ENCODE peak calls at places on chromosomes 7 and 10, in four cellular contexts. One of them, this sample, is unnamed.

GRCh38 chr7:77550586-77550985 is 13.5 kb downstream of the PTPN12 start:
- DNase-seq in WTC11: no peak
- DNase-seq in K562: no peak
- DNase-seq in GM12878: no peak
- DNase-seq in this sample: no peak

GRCh38 chr7:32299133-32299702 is 191.0 kb downstream of the LSM5 start:
- DNase-seq in WTC11: peak
- DNase-seq in K562: no peak
- DNase-seq in GM12878: no peak
- DNase-seq in this sample: no peak

GRCh38 chr7:121204537-121204936 is 124.3 kb upstream of the WNT16 start:
- DNase-seq in WTC11: no peak
- DNase-seq in K562: no peak
- DNase-seq in GM12878: no peak
- DNase-seq in this sample: no peak

GRCh38 chr7:23469961-23470250 is 385 bp downstream of the IGF2BP3 start:
- DNase-seq in WTC11: no peak
- DNase-seq in GM12878: no peak
- DNase-seq in K562: no peak
- DNase-seq in this sample: no peak

GRCh38 chr7:43873300-43873699 is 4.0 kb upstream of the MRPS24 start:
- DNase-seq in K562: peak
- DNase-seq in WTC11: no peak
- DNase-seq in GM12878: no peak
- DNase-seq in this sample: no peak

GRCh38 chr7:71972513-71972912 is 439.6 kb downstream of the CALN1 start:
- DNase-seq in WTC11: no peak
- DNase-seq in GM12878: no peak
- DNase-seq in K562: no peak
- DNase-seq in this sample: no peak

GRCh38 chr7:55206235-55207029 is 158.7 kb upstream of the LANCL2 start:
- DNase-seq in WTC11: no peak
- DNase-seq in K562: no peak
- DNase-seq in GM12878: no peak
- DNase-seq in this sample: no peak

GRCh38 chr7:112205348-112206237 is 606 bp downstream of the DOCK4 start:
- DNase-seq in WTC11: peak
- DNase-seq in K562: peak
- DNase-seq in GM12878: no peak
- DNase-seq in this sample: peak

GRCh38 chr10:108496131-108496530 is 1331.6 kb upstream of the SORCS1 start:
- DNase-seq in GM12878: no peak
- DNase-seq in WTC11: no peak
- DNase-seq in K562: no peak
- DNase-seq in this sample: no peak

GRCh38 chr10:44911081-44911540 is at the start of gene TMEM72:
- DNase-seq in K562: peak
- DNase-seq in GM12878: no peak
- DNase-seq in WTC11: peak
- DNase-seq in this sample: peak

GRCh38 chr7:159015081-159015893 is 129.4 kb downstream of the VIPR2 start:
- DNase-seq in WTC11: no peak
- DNase-seq in GM12878: no peak
- DNase-seq in K562: peak
- DNase-seq in this sample: no peak

GRCh38 chr7:121151663-121152344 is 163.3 kb downstream of the CPED1 start:
- DNase-seq in WTC11: no peak
- DNase-seq in K562: no peak
- DNase-seq in GM12878: no peak
- DNase-seq in this sample: no peak

GRCh38 chr10:22245567-22245966 is 27.8 kb upstream of the EBLN1 start:
- DNase-seq in WTC11: no peak
- DNase-seq in GM12878: no peak
- DNase-seq in K562: no peak
- DNase-seq in this sample: no peak

GRCh38 chr7:152465118-152465387 is 29.2 kb upstream of the KMT2C start:
- DNase-seq in WTC11: no peak
- DNase-seq in K562: no peak
- DNase-seq in GM12878: no peak
- DNase-seq in this sample: no peak

GRCh38 chr7:4500812-4501211 is 181.3 kb upstream of the FOXK1 start:
- DNase-seq in GM12878: no peak
- DNase-seq in K562: no peak
- DNase-seq in WTC11: peak
- DNase-seq in this sample: no peak

GRCh38 chr7:90850516-90850915 is 254.4 kb downstream of the CDK14 start:
- DNase-seq in GM12878: no peak
- DNase-seq in WTC11: no peak
- DNase-seq in K562: no peak
- DNase-seq in this sample: no peak

GRCh38 chr7:93646538-93646937 is 72.0 kb upstream of the CALCR start:
- DNase-seq in K562: no peak
- DNase-seq in GM12878: no peak
- DNase-seq in WTC11: no peak
- DNase-seq in this sample: no peak

GRCh38 chr10:18472977-18473376 is 178.4 kb downstream of the NSUN6 start:
- DNase-seq in GM12878: no peak
- DNase-seq in K562: peak
- DNase-seq in WTC11: peak
- DNase-seq in this sample: no peak

GRCh38 chr7:47411281-47411869 is 170.5 kb downstream of the TNS3 start:
- DNase-seq in GM12878: no peak
- DNase-seq in K562: no peak
- DNase-seq in WTC11: no peak
- DNase-seq in this sample: no peak

GRCh38 chr10:77500754-77501151 is 136.9 kb downstream of the KCNMA1 start:
- DNase-seq in WTC11: no peak
- DNase-seq in K562: no peak
- DNase-seq in GM12878: no peak
- DNase-seq in this sample: no peak

GRCh38 chr7:26202019-26202985 is 757 bp downstream of the CBX3 start:
- DNase-seq in GM12878: no peak
- DNase-seq in WTC11: peak
- DNase-seq in K562: peak
- DNase-seq in this sample: no peak

GRCh38 chr7:117269417-117269816 is 53.4 kb downstream of the WNT2 start:
- DNase-seq in K562: no peak
- DNase-seq in GM12878: no peak
- DNase-seq in WTC11: no peak
- DNase-seq in this sample: no peak

GRCh38 chr7:65832281-65832680 is 40.6 kb upstream of the VKORC1L1 start:
- DNase-seq in WTC11: peak
- DNase-seq in K562: no peak
- DNase-seq in GM12878: no peak
- DNase-seq in this sample: no peak

GRCh38 chr10:65968437-65968836 is 957.4 kb upstream of the LRRTM3 start:
- DNase-seq in GM12878: no peak
- DNase-seq in K562: no peak
- DNase-seq in WTC11: no peak
- DNase-seq in this sample: no peak

GRCh38 chr7:47040795-47041194 is 541.1 kb downstream of the TNS3 start:
- DNase-seq in WTC11: no peak
- DNase-seq in GM12878: no peak
- DNase-seq in K562: no peak
- DNase-seq in this sample: no peak

GRCh38 chr10:131790021-131790420 is 110.8 kb upstream of the PPP2R2D start:
- DNase-seq in GM12878: no peak
- DNase-seq in K562: peak
- DNase-seq in WTC11: no peak
- DNase-seq in this sample: no peak

GRCh38 chr10:112278871-112279270 is 4.3 kb upstream of the TECTB start:
- DNase-seq in WTC11: no peak
- DNase-seq in K562: no peak
- DNase-seq in GM12878: no peak
- DNase-seq in this sample: no peak

GRCh38 chr10:133370026-133370786 is 2.9 kb downstream of the ECHS1 start:
- DNase-seq in WTC11: no peak
- DNase-seq in GM12878: no peak
- DNase-seq in K562: no peak
- DNase-seq in this sample: no peak

GRCh38 chr7:134954197-134955082 is 31.9 kb upstream of the AGBL3 start:
- DNase-seq in K562: peak
- DNase-seq in WTC11: no peak
- DNase-seq in GM12878: peak
- DNase-seq in this sample: peak

GRCh38 chr10:11373626-11374310 is 237.7 kb downstream of the USP6NL start:
- DNase-seq in K562: no peak
- DNase-seq in WTC11: no peak
- DNase-seq in GM12878: no peak
- DNase-seq in this sample: no peak

GRCh38 chr10:44865289-44865671 is 45.9 kb upstream of the TMEM72 start:
- DNase-seq in GM12878: no peak
- DNase-seq in WTC11: no peak
- DNase-seq in K562: no peak
- DNase-seq in this sample: no peak

GRCh38 chr10:50892467-50892866 is 7.0 kb upstream of the A1CF start:
- DNase-seq in K562: no peak
- DNase-seq in GM12878: no peak
- DNase-seq in WTC11: no peak
- DNase-seq in this sample: no peak

GRCh38 chr7:148084138-148084537 is 506.4 kb upstream of the C7orf33 start:
- DNase-seq in K562: peak
- DNase-seq in WTC11: peak
- DNase-seq in GM12878: no peak
- DNase-seq in this sample: peak

GRCh38 chr7:140551334-140552239 is 72.3 kb upstream of the MKRN1 start:
- DNase-seq in WTC11: no peak
- DNase-seq in K562: no peak
- DNase-seq in GM12878: no peak
- DNase-seq in this sample: peak

GRCh38 chr10:6195891-6196290 is 6.8 kb upstream of the PFKFB3 start:
- DNase-seq in WTC11: no peak
- DNase-seq in K562: no peak
- DNase-seq in GM12878: no peak
- DNase-seq in this sample: no peak

DNA sequence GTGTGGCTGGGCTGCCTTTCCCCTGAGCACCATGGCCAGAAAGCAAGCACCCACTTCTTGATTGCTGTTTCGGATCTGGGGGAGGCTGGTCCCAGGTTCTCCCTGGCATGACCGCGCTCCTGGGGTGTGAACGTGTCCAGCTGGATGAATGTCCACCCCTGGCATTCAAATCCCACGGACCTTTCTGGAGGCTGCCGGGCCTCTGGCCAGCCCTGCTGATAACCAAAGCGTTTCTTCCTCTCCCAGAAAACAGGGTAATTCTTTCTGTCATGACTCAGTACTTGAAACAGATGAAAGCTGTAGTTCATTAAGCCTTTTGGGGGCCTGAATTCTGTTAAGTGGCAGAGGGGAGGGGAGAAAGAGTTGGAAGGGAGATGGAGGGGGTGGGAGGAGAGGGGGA is 73.1 kb upstream of the SAMD8 start:
- DNase-seq in K562: no peak
- DNase-seq in GM12878: no peak
- DNase-seq in WTC11: no peak
- DNase-seq in this sample: no peak
- TF ChIP-seq ETV6 in K562: no peak
- TF ChIP-seq ETV6 in GM12878: no peak
- TF ChIP-seq ETV6 in WTC11: no peak
- TF ChIP-seq ETV6 in this sample: no peak

GRCh38 chr7:20284398-20285143 is 46.1 kb upstream of the ITGB8 start:
- DNase-seq in GM12878: no peak
- DNase-seq in WTC11: no peak
- DNase-seq in K562: no peak
- DNase-seq in this sample: no peak
- TF ChIP-seq ETV6 in GM12878: no peak
- TF ChIP-seq ETV6 in WTC11: no peak
- TF ChIP-seq ETV6 in K562: no peak
- TF ChIP-seq ETV6 in this sample: no peak

GRCh38 chr10:86342111-86342863 is 24.3 kb downstream of the GRID1 start:
- DNase-seq in GM12878: no peak
- DNase-seq in K562: no peak
- DNase-seq in WTC11: peak
- DNase-seq in this sample: no peak
- TF ChIP-seq ETV6 in GM12878: no peak
- TF ChIP-seq ETV6 in K562: no peak
- TF ChIP-seq ETV6 in WTC11: no peak
- TF ChIP-seq ETV6 in this sample: no peak

GRCh38 chr7:42414028-42414427 is 177.0 kb upstream of the GLI3 start:
- DNase-seq in K562: no peak
- DNase-seq in WTC11: no peak
- DNase-seq in GM12878: no peak
- DNase-seq in this sample: no peak
- TF ChIP-seq ETV6 in K562: no peak
- TF ChIP-seq ETV6 in WTC11: no peak
- TF ChIP-seq ETV6 in GM12878: no peak
- TF ChIP-seq ETV6 in this sample: no peak

GRCh38 chr10:73084209-73084608 is 12.5 kb downstream of the P4HA1 start:
- DNase-seq in GM12878: no peak
- DNase-seq in K562: no peak
- DNase-seq in WTC11: no peak
- DNase-seq in this sample: no peak

GRCh38 chr10:73086816-73087215 is 9.8 kb downstream of the P4HA1 start:
- DNase-seq in WTC11: no peak
- DNase-seq in K562: no peak
- DNase-seq in GM12878: no peak
- DNase-seq in this sample: no peak

GRCh38 chr10:73079779-73080178 is 16.9 kb downstream of the P4HA1 start:
- DNase-seq in K562: no peak
- DNase-seq in GM12878: no peak
- DNase-seq in WTC11: no peak
- DNase-seq in this sample: no peak

GRCh38 chr10:73088304-73088703 is 8.4 kb downstream of the P4HA1 start:
- DNase-seq in WTC11: no peak
- DNase-seq in GM12878: no peak
- DNase-seq in K562: no peak
- DNase-seq in this sample: peak

DNA sequence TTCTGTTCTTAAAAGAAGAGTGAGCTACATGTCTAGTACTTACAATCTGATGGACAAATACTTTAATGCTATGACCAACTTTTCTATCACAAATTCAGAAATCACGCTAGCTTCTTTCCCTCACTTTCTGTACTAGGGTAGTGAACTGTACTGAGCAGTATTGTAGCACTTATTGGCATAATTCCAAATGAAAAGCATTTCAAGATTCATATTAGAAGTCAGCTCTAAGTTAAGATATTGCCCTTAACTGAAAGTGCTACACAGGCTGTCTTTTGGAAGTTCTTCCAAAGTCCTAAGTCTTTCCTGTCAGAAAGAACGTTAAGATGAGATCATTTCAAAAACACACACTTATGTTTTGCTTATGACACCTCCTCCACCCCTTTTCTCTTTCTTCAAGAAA is 13.4 kb downstream of the P4HA1 start:
- DNase-seq in WTC11: no peak
- DNase-seq in K562: no peak
- DNase-seq in GM12878: no peak
- DNase-seq in this sample: no peak
- TF ChIP-seq ETV6 in WTC11: no peak
- TF ChIP-seq ETV6 in K562: no peak
- TF ChIP-seq ETV6 in GM12878: no peak
- TF ChIP-seq ETV6 in this sample: no peak

This sample was measured in HepG2.